ENCODE peak calls at places on chromosomes 16 and 17, in seven cellular contexts. W is CD8-positive, alpha-beta T cell; L is fibroblast of lung; G is psoas muscle; E is brain microvascular endothelial cell; C is mesendoderm; O is GM23338. S is an unnamed sample.

GRCh38 chr16:8956265-8957060 is 7.2 kb downstream of the USP7 start:
- DNase-seq in L (no peak), O (no peak), C (no peak), E (no peak), G (peak; percentile 60), W (no peak), S (no peak)

GRCh38 chr17:45052052-45052772 is 780 bp upstream of the DCAKD start:
- DNase-seq in G (peak; percentile 60), W (peak; percentile 69), C (peak; percentile 49), L (peak; percentile 20), O (peak; percentile 52), E (no peak), S (peak; percentile 57)

GRCh38 chr17:39016193-39017153 is 49.3 kb upstream of the FBXO47 start:
- DNase-seq in O (no peak), G (no peak), C (no peak), L (no peak), W (peak; percentile 34), E (no peak), S (no peak)

GRCh38 chr17:39722965-39723848 is 7.1 kb downstream of the MIEN1 start:
- DNase-seq in W (no peak), G (no peak), L (no peak), O (peak; percentile 79), C (peak; percentile 64), E (no peak), S (no peak)

GRCh38 chr16:2237076-2237551 is 870 bp downstream of the DNASE1L2 start:
- DNase-seq in L (no peak), C (no peak), G (no peak), W (no peak), O (no peak), E (no peak), S (no peak)

GRCh38 chr16:66381585-66382170 is 15.2 kb downstream of the CDH5 start:
- DNase-seq in G (no peak), L (no peak), C (no peak), E (no peak), W (no peak), O (no peak), S (no peak)

GRCh38 chr17:36544320-36545092 is at the start of gene GGNBP2:
- DNase-seq in C (peak; percentile 96), E (peak; percentile 83), W (peak; percentile 90), G (peak; percentile 95), L (peak; percentile 91), O (peak; percentile 96), S (peak; percentile 80)

GRCh38 chr16:31009894-31010293 is 544 bp downstream of the STX1B start:
- DNase-seq in L (no peak), C (no peak), G (no peak), E (no peak), O (peak; percentile 71), W (no peak), S (no peak)

GRCh38 chr17:83194761-83195329 is 115.4 kb downstream of the METRNL start:
- DNase-seq in E (no peak), O (no peak), W (no peak), G (peak; percentile 29), C (no peak), L (no peak), S (peak; percentile 2)

GRCh38 chr16:27847030-27847550 is 216.4 kb downstream of the GSG1L start:
- DNase-seq in G (no peak), C (no peak), W (no peak), O (no peak), L (no peak), E (no peak), S (no peak)

GRCh38 chr16:64011650-64012049 is 1110.2 kb downstream of the CDH11 start:
- DNase-seq in G (no peak), E (no peak), O (no peak), W (no peak), L (no peak), C (no peak), S (no peak)

GRCh38 chr17:78232774-78233173 is 1.3 kb downstream of the TMEM235 start:
- DNase-seq in E (no peak), O (no peak), L (no peak), C (no peak), W (no peak), G (no peak), S (no peak)

GRCh38 chr17:32460054-32460453 is 15.7 kb downstream of the PSMD11 start:
- DNase-seq in W (no peak), E (no peak), O (no peak), G (no peak), C (no peak), L (no peak), S (no peak)
- H3K36me3 ChIP-seq in W (peaks cover 21% of the 10 kb centered on the region), E (peaks cover 72% of the 10 kb centered on the region), O (peaks cover 48% of the 10 kb centered on the region), G (peaks cover 10% of the 10 kb centered on the region), C (peaks cover 10% of the 10 kb centered on the region), L (peaks cover 4% of the 10 kb centered on the region), S (peaks cover 77% of the 10 kb centered on the region)

GRCh38 chr16:4365014-4365406 is 6.6 kb upstream of the VASN start:
- DNase-seq in O (no peak), E (no peak), L (no peak), C (no peak), G (no peak), W (no peak), S (no peak)
- H3K36me3 ChIP-seq in O (no peaks in the 10 kb centered on the region), E (peaks cover 6% of the 10 kb centered on the region), L (peaks cover 1% of the 10 kb centered on the region), C (no peaks in the 10 kb centered on the region), G (no peaks in the 10 kb centered on the region), W (peaks cover 54% of the 10 kb centered on the region), S (peaks cover 2% of the 10 kb centered on the region)

GRCh38 chr17:42323268-42323773 is 35.0 kb downstream of the STAT5A start:
- DNase-seq in L (no peak), E (no peak), C (no peak), O (no peak), W (no peak), G (no peak), S (no peak)
- H3K36me3 ChIP-seq in L (peaks cover 21% of the 10 kb centered on the region), E (peaks cover 55% of the 10 kb centered on the region), C (peaks cover 2% of the 10 kb centered on the region), O (peaks cover 19% of the 10 kb centered on the region), W (peaks cover 7% of the 10 kb centered on the region), G (peaks cover 3% of the 10 kb centered on the region), S (peaks cover 36% of the 10 kb centered on the region)

GRCh38 chr17:16123531-16123930 is 91.8 kb downstream of the NCOR1 start:
- DNase-seq in C (no peak), O (no peak), G (no peak), W (no peak), L (no peak), E (no peak), S (no peak)

GRCh38 chr17:16131593-16131992 is 83.7 kb downstream of the NCOR1 start:
- DNase-seq in C (no peak), G (no peak), L (no peak), O (no peak), W (no peak), E (no peak), S (no peak)

GRCh38 chr17:16129844-16130243 is 85.5 kb downstream of the NCOR1 start:
- DNase-seq in O (no peak), E (no peak), L (no peak), C (no peak), G (no peak), W (no peak), S (no peak)

DNA sequence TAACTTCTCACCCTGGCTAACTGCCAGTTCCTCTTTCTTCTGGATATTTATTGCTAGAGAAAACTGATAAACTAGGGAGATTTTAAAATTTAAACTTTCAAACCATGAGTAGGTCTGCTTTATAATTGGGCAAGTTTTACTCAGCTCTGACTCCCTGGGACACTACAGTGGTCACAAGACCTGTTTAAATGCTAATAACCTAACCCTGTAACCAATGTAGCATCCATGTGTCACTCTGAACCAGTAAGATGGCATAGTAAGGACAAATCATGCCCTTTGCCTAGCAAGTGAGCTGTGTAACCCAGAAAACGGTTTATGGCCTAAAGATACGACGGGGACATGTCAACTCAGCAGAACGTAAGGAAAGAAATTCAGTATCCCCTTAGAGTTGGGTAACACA is 85.9 kb downstream of the NCOR1 start:
- DNase-seq in G (no peak), W (no peak), E (no peak), L (no peak), O (no peak), C (no peak), S (no peak)
- H3K36me3 ChIP-seq in G (no peaks in the 10 kb centered on the region), W (peaks cover 14% of the 10 kb centered on the region), E (peaks cover 11% of the 10 kb centered on the region), L (peaks cover 2% of the 10 kb centered on the region), O (peaks cover 6% of the 10 kb centered on the region), C (no peaks in the 10 kb centered on the region), S (peaks cover 27% of the 10 kb centered on the region)